ENCODE peak calls at places on chromosome 12, in seven cellular contexts. K is astrocyte of the spinal cord; V is T-cell; C is thyroid gland; P is GM04503; Z is activated T-cell treated with anti-CD3 and anti-CD28 coated beads, Interleukin-2, amount 50 U/mL, for 24 hours; J is AG09319. O is an unnamed sample.

GRCh38 chr12:68020049-68020448 is 30.8 kb downstream of the IFNG-AS1 start:
- DNase-seq in C (no peak), K (no peak), Z (no peak), V (no peak), J (no peak), P (no peak), O (no peak)

GRCh38 chr12:31820832-31821231 is 92.0 kb upstream of the AMN1 start:
- DNase-seq in K (no peak), C (peak; percentile 41), Z (no peak), J (no peak), V (no peak), P (no peak), O (no peak)

GRCh38 chr12:47829584-47829983 is 9.9 kb upstream of the HDAC7 start:
- DNase-seq in V (no peak), P (no peak), K (no peak), Z (no peak), C (no peak), J (no peak), O (no peak)

GRCh38 chr12:119989619-119990381 is 764 bp downstream of the BICDL1 start:
- DNase-seq in P (no peak), K (peak; percentile 70), V (peak; percentile 57), J (peak; percentile 20), Z (peak; percentile 81), C (peak; percentile 88), O (peak; percentile 85)

GRCh38 chr12:128763395-128763794 is 60.4 kb downstream of the SLC15A4 start:
- DNase-seq in J (no peak), P (no peak), C (no peak), V (peak; percentile 9), Z (no peak), K (no peak), O (no peak)

GRCh38 chr12:4829161-4829792 is 80.4 kb upstream of the KCNA1 start:
- DNase-seq in V (no peak), K (no peak), C (no peak), P (no peak), J (no peak), Z (no peak), O (no peak)

GRCh38 chr12:68189766-68190700 is 30.5 kb upstream of the IFNG start:
- DNase-seq in V (no peak), Z (no peak), P (peak; percentile 9), J (no peak), K (peak; percentile 88), C (no peak), O (no peak)

GRCh38 chr12:59834659-59835474 is 239.0 kb downstream of the SLC16A7 start:
- DNase-seq in Z (no peak), K (peak; percentile 47), V (no peak), C (no peak), P (no peak), J (peak; percentile 8), O (no peak)

GRCh38 chr12:77239617-77240016 is 174.2 kb upstream of the E2F7 start:
- DNase-seq in C (no peak), J (no peak), V (no peak), K (no peak), Z (no peak), P (no peak), O (no peak)

GRCh38 chr12:12684375-12685106 is 11.4 kb downstream of the GPR19 start:
- DNase-seq in Z (no peak), V (no peak), J (no peak), P (no peak), K (peak; percentile 44), C (peak; percentile 20), O (peak; percentile 96)

GRCh38 chr12:89278169-89278568 is 74.1 kb downstream of the DUSP6 start:
- DNase-seq in J (no peak), C (no peak), K (no peak), P (no peak), V (no peak), Z (no peak), O (peak; percentile 3)

GRCh38 chr12:125493704-125494308 is 428.6 kb downstream of the AACS start:
- DNase-seq in P (no peak), C (no peak), J (no peak), V (no peak), Z (no peak), K (no peak), O (no peak)

GRCh38 chr12:107560194-107560905 is 125.2 kb upstream of the PWP1 start:
- DNase-seq in V (no peak), J (no peak), C (no peak), P (no peak), Z (no peak), K (no peak), O (peak; percentile 40)

GRCh38 chr12:124716208-124717141 is 147.2 kb downstream of the SCARB1 start:
- DNase-seq in K (no peak), V (no peak), Z (no peak), P (no peak), J (no peak), C (peak; percentile 94), O (no peak)

O was measured in ELF-1.